ENCODE peak calls at places on chromosomes 11 and 22, in ten cellular contexts. I, Y, U, K, A, D, H, C, B and G are unnamed samples.

GRCh38 chr11:28142724-28143123 is 34.5 kb downstream of the METTL15 start:
- DNase-seq in D (no peak), Y (no peak), B (no peak), I (no peak), U (no peak), A (no peak), K (no peak), C (no peak), H (no peak), G (no peak)

GRCh38 chr22:18055619-18056160 is 22.1 kb upstream of the PEX26 start:
- DNase-seq in U (no peak), I (no peak), D (no peak), H (no peak), C (no peak), B (no peak), Y (no peak), A (no peak), K (no peak), G (no peak)

GRCh38 chr22:39898997-39899396 is 1.9 kb upstream of the GRAP2 start:
- DNase-seq in I (no peak), A (no peak), Y (no peak), K (no peak), D (no peak), U (no peak), B (no peak), H (no peak), C (no peak), G (no peak)

GRCh38 chr11:74683941-74684481 is 47.2 kb downstream of the CHRDL2 start:
- DNase-seq in A (no peak), Y (no peak), D (no peak), U (no peak), C (peak; percentile 28), B (peak; percentile 40), H (peak; percentile 17), I (no peak), K (no peak), G (peak; percentile 39)

GRCh38 chr11:106585061-106585460 is 433.2 kb downstream of the GUCY1A2 start:
- DNase-seq in Y (peak; percentile 18), D (no peak), A (no peak), H (no peak), K (peak; percentile 5), I (no peak), C (peak; percentile 77), B (peak; percentile 53), U (no peak), G (peak; percentile 59)

GRCh38 chr11:32426192-32426591 is 9.1 kb downstream of the WT1 start:
- DNase-seq in I (no peak), K (no peak), B (no peak), C (no peak), H (no peak), A (no peak), Y (no peak), U (peak; percentile 40), D (no peak), G (no peak)

GRCh38 chr22:46914481-46914880 is 152.0 kb downstream of the TBC1D22A start:
- DNase-seq in D (no peak), B (no peak), C (no peak), U (no peak), Y (no peak), I (no peak), A (no peak), K (no peak), H (no peak), G (no peak)

GRCh38 chr11:68113986-68114385 is 7.2 kb downstream of the CHKA start:
- DNase-seq in H (no peak), I (no peak), A (no peak), B (peak; percentile 25), C (no peak), U (no peak), D (no peak), Y (no peak), K (no peak), G (peak; percentile 56)

GRCh38 chr11:30406978-30407762 is 84.3 kb downstream of the ARL14EP start:
- DNase-seq in H (no peak), K (no peak), I (no peak), Y (no peak), A (no peak), U (no peak), B (no peak), C (peak; percentile 1), D (no peak), G (no peak)

GRCh38 chr11:936199-936598 is 10.5 kb downstream of the AP2A2 start:
- DNase-seq in B (no peak), H (no peak), D (no peak), A (no peak), K (no peak), I (no peak), C (no peak), Y (no peak), U (no peak), G (no peak)

GRCh38 chr11:131914299-131914902 is 544.0 kb downstream of the NTM start:
- DNase-seq in U (no peak), D (no peak), K (no peak), C (peak; percentile 20), H (no peak), I (no peak), B (peak; percentile 65), Y (no peak), A (no peak), G (peak; percentile 19)

GRCh38 chr11:587978-588380 is 11.7 kb downstream of the PHRF1 start:
- DNase-seq in Y (no peak), B (peak; percentile 14), I (no peak), H (peak; percentile 77), D (no peak), K (no peak), U (no peak), A (no peak), C (no peak), G (peak; percentile 91)

GRCh38 chr11:31492320-31492913 is 17.0 kb downstream of the IMMP1L start:
- DNase-seq in Y (no peak), A (no peak), K (peak; percentile 0), I (no peak), C (no peak), B (peak; percentile 60), H (no peak), U (no peak), D (no peak), G (peak; percentile 52)

GRCh38 chr11:35649984-35650383 is 12.6 kb upstream of the TRIM44 start:
- DNase-seq in K (no peak), I (no peak), D (peak; percentile 40), B (peak; percentile 58), U (no peak), A (no peak), Y (no peak), H (no peak), C (peak; percentile 54), G (peak; percentile 7)

DNA sequence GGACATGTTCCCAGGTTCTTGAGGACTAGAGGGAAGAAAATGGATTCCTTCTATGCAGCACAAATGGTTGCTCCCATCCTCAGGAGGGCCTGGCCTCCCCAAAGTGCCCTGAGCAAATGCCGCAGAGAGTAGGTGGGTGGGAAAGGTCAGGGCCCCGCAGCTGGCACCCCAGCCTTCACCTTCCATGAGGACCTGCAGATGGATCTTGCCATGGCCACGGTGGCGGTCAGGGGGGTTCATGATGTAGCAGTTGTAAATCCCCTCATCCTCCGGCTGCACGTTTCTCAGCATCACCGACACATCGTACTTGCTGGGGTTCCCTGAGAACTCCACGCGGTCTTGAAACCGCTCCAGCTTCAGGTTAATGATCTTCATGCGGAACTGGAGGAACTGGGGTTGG is 8.5 kb downstream of the SCN2B start:
- DNase-seq in U (no peak), Y (no peak), H (no peak), C (no peak), A (no peak), K (no peak), B (no peak), D (no peak), I (no peak), G (no peak)
- H3K4me3 ChIP-seq in U (no peak overlapping the region), Y (no peak overlapping the region), H (no peak overlapping the region), C (no peak overlapping the region), A (no peak overlapping the region), K (no peak overlapping the region), B (no peak overlapping the region), D (no peak overlapping the region), I (no peak overlapping the region), G (no peak overlapping the region)

GRCh38 chr11:73034330-73034729 is 107.8 kb downstream of the FCHSD2 start:
- DNase-seq in B (no peak), I (no peak), H (no peak), K (no peak), A (no peak), U (no peak), Y (no peak), D (no peak), C (no peak), G (no peak)
- H3K4me3 ChIP-seq in B (no peak overlapping the region), I (no peak overlapping the region), H (no peak overlapping the region), K (no peak overlapping the region), A (no peak overlapping the region), U (no peak overlapping the region), Y (no peak overlapping the region), D (no peak overlapping the region), C (no peak overlapping the region), G (no peak overlapping the region)

GRCh38 chr11:114080769-114081168 is 21.3 kb downstream of the ZBTB16 start:
- DNase-seq in D (no peak), A (no peak), H (no peak), B (no peak), U (no peak), K (no peak), C (no peak), I (no peak), Y (no peak), G (no peak)

GRCh38 chr11:114081641-114082414 is 22.3 kb downstream of the ZBTB16 start:
- DNase-seq in H (no peak), Y (no peak), U (no peak), C (no peak), D (no peak), K (peak; percentile 60), I (no peak), A (peak; percentile 67), B (peak; percentile 50), G (peak; percentile 92)

GRCh38 chr11:114079406-114080072 is 20.0 kb downstream of the ZBTB16 start:
- DNase-seq in D (no peak), A (no peak), K (peak; percentile 79), B (no peak), U (peak; percentile 47), I (no peak), H (no peak), Y (no peak), C (no peak), G (peak; percentile 75)

GRCh38 chr11:114078423-114078822 is 18.9 kb downstream of the ZBTB16 start:
- DNase-seq in B (no peak), I (no peak), K (no peak), H (no peak), U (no peak), C (no peak), D (no peak), A (no peak), Y (no peak), G (no peak)

GRCh38 chr11:114080219-114080618 is 20.7 kb downstream of the ZBTB16 start:
- DNase-seq in B (no peak), C (no peak), I (no peak), H (no peak), A (no peak), Y (no peak), U (peak; percentile 49), K (no peak), D (no peak), G (peak; percentile 83)
- H3K4me3 ChIP-seq in B (no peak overlapping the region), C (no peak overlapping the region), I (peak overlapping the region; percentile 48), H (no peak overlapping the region), A (no peak overlapping the region), Y (no peak overlapping the region), U (no peak overlapping the region), K (no peak overlapping the region), D (no peak overlapping the region), G (no peak overlapping the region)

DNA sequence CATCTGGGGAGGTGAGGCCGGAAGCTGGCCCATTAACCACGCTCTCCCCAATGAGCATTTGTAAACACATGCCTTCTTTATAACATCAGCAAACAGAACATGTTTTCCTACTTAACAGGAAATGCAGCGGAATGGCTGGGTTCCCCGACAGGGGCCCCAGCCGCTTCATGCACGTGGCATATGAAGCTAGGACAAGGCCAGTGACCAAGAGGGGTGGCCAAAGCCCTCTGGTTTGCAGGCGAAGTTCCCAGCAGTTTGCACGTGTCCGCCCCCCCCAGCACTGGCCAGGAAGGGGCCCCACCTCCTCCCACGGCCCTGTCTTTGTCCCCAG is 38.7 kb upstream of the LINC01488 start:
- DNase-seq in U (peak; percentile 73), D (no peak), A (no peak), K (no peak), I (no peak), H (peak; percentile 60), B (peak; percentile 15), C (peak; percentile 62), Y (no peak), G (peak; percentile 83)
- H3K4me3 ChIP-seq in U (no peak overlapping the region), D (no peak overlapping the region), A (no peak overlapping the region), K (no peak overlapping the region), I (peak overlapping the region; percentile 65), H (peak overlapping the region; percentile 48), B (no peak overlapping the region), C (peak overlapping the region; percentile 48), Y (no peak overlapping the region), G (no peak overlapping the region)